ENCODE peak calls at places on chromosomes 6 and 20, in five cellular contexts. One of them, this sample, is unnamed.
A peak's percentile ranks its signal among the peaks of the same experiment; 100 is the strongest.

GRCh38 chr6:93474733-93475179 is 55.4 kb upstream of the EPHA7 start:
- DNase-seq in D721Med: no peak
- DNase-seq in psoas muscle: no peak
- DNase-seq in progenitor cell of endocrine pancreas: no peak
- DNase-seq in neural crest cell: no peak
- DNase-seq in this sample: no peak

GRCh38 chr6:47413752-47414516 is 63.7 kb upstream of the CD2AP start:
- DNase-seq in neural crest cell: no peak
- DNase-seq in psoas muscle: no peak
- DNase-seq in progenitor cell of endocrine pancreas: no peak
- DNase-seq in D721Med: peak; percentile 16
- DNase-seq in this sample: no peak

GRCh38 chr6:33752139-33753015 is 5.7 kb upstream of the IP6K3 start:
- DNase-seq in progenitor cell of endocrine pancreas: no peak
- DNase-seq in neural crest cell: no peak
- DNase-seq in psoas muscle: no peak
- DNase-seq in D721Med: no peak
- DNase-seq in this sample: no peak

GRCh38 chr6:29011276-29011734 is 6.2 kb upstream of the ZNF311 start:
- DNase-seq in psoas muscle: no peak
- DNase-seq in progenitor cell of endocrine pancreas: no peak
- DNase-seq in D721Med: no peak
- DNase-seq in neural crest cell: peak; percentile 57
- DNase-seq in this sample: no peak

GRCh38 chr6:35016417-35017221 is 124.5 kb downstream of the TCP11 start:
- DNase-seq in psoas muscle: peak; percentile 32
- DNase-seq in D721Med: no peak
- DNase-seq in progenitor cell of endocrine pancreas: no peak
- DNase-seq in neural crest cell: no peak
- DNase-seq in this sample: no peak

GRCh38 chr6:91566467-91566866 is 979.6 kb upstream of the MAP3K7 start:
- DNase-seq in psoas muscle: no peak
- DNase-seq in D721Med: no peak
- DNase-seq in neural crest cell: no peak
- DNase-seq in progenitor cell of endocrine pancreas: no peak
- DNase-seq in this sample: no peak

GRCh38 chr20:63553251-63553932 is 567 bp upstream of the FNDC11 start:
- DNase-seq in progenitor cell of endocrine pancreas: peak; percentile 70
- DNase-seq in D721Med: peak; percentile 78
- DNase-seq in neural crest cell: peak; percentile 80
- DNase-seq in psoas muscle: peak; percentile 83
- DNase-seq in this sample: peak; percentile 86

GRCh38 chr20:30892704-30893345 is 364.6 kb upstream of the DEFB115 start:
- DNase-seq in progenitor cell of endocrine pancreas: no peak
- DNase-seq in neural crest cell: no peak
- DNase-seq in D721Med: no peak
- DNase-seq in psoas muscle: no peak
- DNase-seq in this sample: no peak

GRCh38 chr20:32648761-32649615 is 24.8 kb downstream of the C20orf203 start:
- DNase-seq in neural crest cell: no peak
- DNase-seq in D721Med: no peak
- DNase-seq in psoas muscle: no peak
- DNase-seq in progenitor cell of endocrine pancreas: no peak
- DNase-seq in this sample: no peak

GRCh38 chr20:3846378-3846739 is 275 bp upstream of the MAVS start:
- DNase-seq in progenitor cell of endocrine pancreas: peak; percentile 19
- DNase-seq in neural crest cell: peak; percentile 32
- DNase-seq in D721Med: no peak
- DNase-seq in psoas muscle: no peak
- DNase-seq in this sample: no peak

GRCh38 chr6:144285798-144286502 is 815 bp downstream of the UTRN start:
- DNase-seq in D721Med: no peak
- DNase-seq in neural crest cell: peak; percentile 52
- DNase-seq in psoas muscle: peak; percentile 87
- DNase-seq in progenitor cell of endocrine pancreas: peak; percentile 51
- DNase-seq in this sample: peak; percentile 43

GRCh38 chr20:50759678-50760077 is 28.3 kb downstream of the PARD6B start:
- DNase-seq in neural crest cell: no peak
- DNase-seq in progenitor cell of endocrine pancreas: no peak
- DNase-seq in D721Med: no peak
- DNase-seq in psoas muscle: no peak
- DNase-seq in this sample: no peak

DNA sequence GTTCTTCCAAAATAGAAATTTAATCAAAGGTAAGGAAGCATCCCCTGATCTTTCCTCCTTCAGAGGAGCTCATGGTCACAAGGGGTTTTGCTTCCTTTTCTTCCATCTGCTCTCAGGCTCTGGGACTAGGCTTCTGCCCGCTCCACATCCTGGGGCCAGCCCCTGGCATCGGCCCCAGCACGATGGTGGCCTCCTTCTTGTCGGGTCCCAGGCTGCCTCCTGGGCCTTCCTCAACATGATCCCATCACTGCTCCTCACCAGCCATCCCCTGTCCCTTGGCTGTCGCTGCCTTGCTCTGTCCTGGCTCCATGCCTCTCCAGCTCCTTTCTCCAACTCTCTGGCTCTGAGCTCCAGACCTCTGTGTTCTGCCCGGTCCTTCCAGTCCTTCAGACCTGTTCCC is 4.1 kb downstream of the PHACTR3 start:
- DNase-seq in psoas muscle: no peak
- DNase-seq in neural crest cell: no peak
- DNase-seq in progenitor cell of endocrine pancreas: no peak
- DNase-seq in D721Med: no peak
- DNase-seq in this sample: no peak
- TF ChIP-seq CTCF in psoas muscle: no peak
- TF ChIP-seq CTCF in neural crest cell: no peak
- TF ChIP-seq CTCF in progenitor cell of endocrine pancreas: no peak
- TF ChIP-seq CTCF in D721Med: no peak
- TF ChIP-seq CTCF in this sample: no peak

GRCh38 chr6:13454286-13455221 is 32.8 kb downstream of the GFOD1 start:
- DNase-seq in progenitor cell of endocrine pancreas: no peak
- DNase-seq in neural crest cell: no peak
- DNase-seq in psoas muscle: peak; percentile 51
- DNase-seq in D721Med: no peak
- DNase-seq in this sample: peak; percentile 37
- TF ChIP-seq CTCF in progenitor cell of endocrine pancreas: no peak
- TF ChIP-seq CTCF in neural crest cell: no peak
- TF ChIP-seq CTCF in psoas muscle: peak; percentile 17
- TF ChIP-seq CTCF in D721Med: peak; percentile 31
- TF ChIP-seq CTCF in this sample: no peak

GRCh38 chr6:164453835-164454234 is 855.6 kb downstream of the C6orf118 start:
- DNase-seq in neural crest cell: no peak
- DNase-seq in progenitor cell of endocrine pancreas: no peak
- DNase-seq in D721Med: no peak
- DNase-seq in psoas muscle: no peak
- DNase-seq in this sample: no peak

DNA sequence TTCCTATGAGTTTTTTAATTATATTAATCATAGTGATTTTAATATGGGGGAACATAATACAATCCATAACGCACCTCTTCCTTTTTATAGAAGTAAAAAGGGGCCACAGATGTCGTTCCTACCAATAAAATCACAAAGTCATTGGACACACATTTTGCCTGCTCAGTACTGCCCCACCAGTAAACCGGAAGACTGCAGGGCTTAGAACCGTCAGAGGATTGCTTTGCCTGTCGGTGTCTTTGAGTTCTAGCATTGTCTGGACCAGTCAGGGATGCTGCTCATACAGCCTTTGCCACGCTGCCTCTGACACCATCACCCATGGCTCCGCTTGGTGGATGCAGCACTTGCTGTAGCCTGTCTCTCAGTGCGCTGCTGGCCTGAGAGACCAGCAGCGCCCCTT is 853.6 kb downstream of the C6orf118 start:
- DNase-seq in progenitor cell of endocrine pancreas: no peak
- DNase-seq in psoas muscle: no peak
- DNase-seq in D721Med: no peak
- DNase-seq in neural crest cell: no peak
- DNase-seq in this sample: no peak
- TF ChIP-seq CTCF in progenitor cell of endocrine pancreas: peak; percentile 10
- TF ChIP-seq CTCF in psoas muscle: no peak
- TF ChIP-seq CTCF in D721Med: no peak
- TF ChIP-seq CTCF in neural crest cell: no peak
- TF ChIP-seq CTCF in this sample: no peak

DNA sequence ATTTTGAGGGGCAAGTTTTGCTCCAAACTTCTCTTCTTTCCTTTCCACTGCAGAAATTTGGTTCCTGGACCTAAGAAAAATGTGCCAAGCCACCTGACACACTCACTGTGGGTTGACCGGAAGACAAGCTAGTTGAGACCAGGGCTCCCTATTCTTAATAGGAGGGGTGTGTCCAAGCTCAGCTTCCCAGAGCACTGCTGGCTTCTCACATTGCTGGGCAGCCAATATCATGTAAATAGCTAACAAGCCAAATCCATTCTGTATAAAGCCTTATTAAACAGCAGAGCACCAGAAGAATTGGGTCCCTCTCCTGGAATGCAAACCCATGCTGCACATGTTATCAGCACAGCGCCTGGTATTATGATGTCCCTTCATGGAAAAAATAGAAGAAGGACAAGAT is 17.0 kb upstream of the SAMD3 start:
- DNase-seq in neural crest cell: no peak
- DNase-seq in psoas muscle: no peak
- DNase-seq in progenitor cell of endocrine pancreas: no peak
- DNase-seq in D721Med: no peak
- DNase-seq in this sample: no peak
- TF ChIP-seq CTCF in neural crest cell: no peak
- TF ChIP-seq CTCF in psoas muscle: no peak
- TF ChIP-seq CTCF in progenitor cell of endocrine pancreas: no peak
- TF ChIP-seq CTCF in D721Med: no peak
- TF ChIP-seq CTCF in this sample: no peak